ENCODE peak calls at places on chromosomes 7 and 10, in six cellular contexts. J is adrenal gland; N is neuronal stem cell; X is IMR-90; V is AG09309; H is activated CD8-positive, alpha-beta memory T cell treated with anti-CD3 and anti-CD28 coated beads for 48 hours. Q is an unnamed sample.

GRCh38 chr7:78420001-78420400 is 621.4 kb downstream of the PHTF2 start:
- DNase-seq in H (no peak), V (no peak), X (no peak), N (no peak), J (no peak), Q (no peak)

GRCh38 chr10:100653957-100654834 is 91.2 kb upstream of the PAX2 start:
- DNase-seq in H (no peak), V (no peak), X (no peak), N (no peak), J (no peak), Q (no peak)

GRCh38 chr7:105673367-105674188 is 92.3 kb upstream of the EFCAB10 start:
- DNase-seq in N (no peak), X (no peak), V (no peak), J (peak; percentile 92), H (no peak), Q (no peak)

GRCh38 chr7:1694981-1695511 is 25.0 kb downstream of the ELFN1 start:
- DNase-seq in V (no peak), J (peak; percentile 31), H (no peak), N (no peak), X (no peak), Q (no peak)

GRCh38 chr7:96321670-96322372 is at the start of gene SLC25A13:
- DNase-seq in H (peak; percentile 57), N (peak; percentile 83), V (no peak), X (peak; percentile 73), J (peak; percentile 96), Q (peak; percentile 65)

GRCh38 chr10:102140913-102141540 is 8.2 kb downstream of the PPRC1 start:
- DNase-seq in J (no peak), V (no peak), H (no peak), N (no peak), X (no peak), Q (no peak)

GRCh38 chr10:24374134-24374915 is 165.4 kb downstream of the KIAA1217 start:
- DNase-seq in H (no peak), J (no peak), N (no peak), V (no peak), X (peak; percentile 79), Q (no peak)

GRCh38 chr7:27677912-27678612 is 15.4 kb upstream of the HIBADH start:
- DNase-seq in N (no peak), H (no peak), J (no peak), V (peak; percentile 88), X (peak; percentile 96), Q (peak; percentile 70)

GRCh38 chr10:29554660-29555059 is 80.1 kb downstream of the SVIL start:
- DNase-seq in X (peak; percentile 43), V (no peak), H (no peak), J (no peak), N (no peak), Q (no peak)

GRCh38 chr10:64033710-64034109 is 512.5 kb downstream of the REEP3 start:
- DNase-seq in J (no peak), V (no peak), N (no peak), X (no peak), H (no peak), Q (no peak)

GRCh38 chr10:16746856-16747255 is 70.4 kb downstream of the RSU1 start:
- DNase-seq in N (no peak), X (no peak), V (no peak), J (no peak), H (no peak), Q (no peak)

Q was measured in AG09319.